ENCODE peak calls at places on chromosomes 2 and 18, in seven cellular contexts. Q, B, N, U, D, M and I are unnamed samples.
A peak's percentile ranks its signal among the peaks of the same experiment; 100 is the strongest.

GRCh38 chr2:226114436-226114835 is 685.2 kb downstream of the IRS1 start:
- DNase-seq in B (no peak), D (peak; percentile 17), M (no peak), N (no peak), U (no peak), Q (no peak), I (no peak)

GRCh38 chr18:55706893-55707292 is 118.9 kb upstream of the TCF4 start:
- DNase-seq in Q (no peak), D (no peak), U (no peak), B (no peak), N (no peak), M (peak; percentile 13), I (no peak)

GRCh38 chr2:124542932-124543640 is 518.0 kb downstream of the CNTNAP5 start:
- DNase-seq in N (no peak), B (no peak), Q (no peak), U (no peak), D (no peak), M (no peak), I (no peak)

GRCh38 chr2:198252472-198252871 is 448.1 kb downstream of the PLCL1 start:
- DNase-seq in Q (no peak), U (no peak), N (no peak), M (no peak), B (no peak), D (no peak), I (no peak)

GRCh38 chr2:64914735-64915509 is 74.3 kb upstream of the SLC1A4 start:
- DNase-seq in D (no peak), M (no peak), Q (peak; percentile 66), U (no peak), B (no peak), N (no peak), I (peak; percentile 97)

GRCh38 chr2:206442854-206443734 is at the start of gene ADAM23:
- DNase-seq in U (peak; percentile 41), N (peak; percentile 97), D (peak; percentile 56), B (peak; percentile 80), Q (peak; percentile 37), M (no peak), I (no peak)

GRCh38 chr2:96527052-96527964 is 9.2 kb upstream of the ARID5A start:
- DNase-seq in N (peak; percentile 56), M (no peak), U (peak; percentile 58), D (no peak), Q (peak; percentile 82), B (peak; percentile 69), I (no peak)

GRCh38 chr2:138902239-138902871 is 122.2 kb upstream of the NXPH2 start:
- DNase-seq in N (no peak), Q (no peak), D (no peak), U (no peak), B (no peak), M (no peak), I (no peak)

GRCh38 chr2:235807347-235807746 is 313.5 kb downstream of the AGAP1 start:
- DNase-seq in Q (no peak), U (no peak), M (no peak), B (no peak), D (no peak), N (no peak), I (no peak)

GRCh38 chr18:53416985-53417384 is 807.5 kb downstream of the MBD2 start:
- DNase-seq in N (no peak), Q (no peak), M (no peak), D (no peak), U (no peak), B (no peak), I (no peak)

GRCh38 chr2:54672587-54673456 is 50.6 kb upstream of the EML6 start:
- DNase-seq in Q (peak; percentile 61), D (no peak), M (no peak), U (no peak), N (no peak), B (no peak), I (peak; percentile 67)

GRCh38 chr2:241123816-241124536 is 21.9 kb upstream of the MTERF4 start:
- DNase-seq in D (no peak), N (no peak), U (no peak), B (no peak), M (no peak), Q (no peak), I (no peak)

GRCh38 chr2:12127639-12128038 is 381.2 kb downstream of the LPIN1 start:
- DNase-seq in U (no peak), Q (no peak), D (no peak), B (no peak), N (no peak), M (no peak), I (no peak)

GRCh38 chr2:219538488-219539294 is 4.9 kb downstream of the CHPF start:
- DNase-seq in Q (no peak), M (no peak), U (no peak), D (no peak), B (no peak), N (no peak), I (no peak)